ENCODE peak calls at places on chromosomes 6 and 20, in four cellular contexts. K, D, M and N are unnamed samples.

GRCh38 chr20:44115181-44115580 is 71.8 kb downstream of the JPH2 start:
- DNase-seq in M (no peak), D (no peak), K (no peak), N (no peak)

GRCh38 chr20:32440069-32440757 is 82.1 kb downstream of the ASXL1 start:
- DNase-seq in K (no peak), D (no peak), M (no peak), N (no peak)

GRCh38 chr6:132964101-132964867 is 149.9 kb downstream of the RPS12 start:
- DNase-seq in M (no peak), K (peak), D (no peak), N (no peak)

GRCh38 chr6:14074723-14075503 is 42.7 kb upstream of the CD83 start:
- DNase-seq in K (peak), M (no peak), D (no peak), N (peak)

GRCh38 chr6:52503853-52504777 is 72.7 kb downstream of the TRAM2 start:
- DNase-seq in D (peak), M (peak), K (peak), N (peak)

GRCh38 chr20:7375905-7376304 is 564.4 kb downstream of the HAO1 start:
- DNase-seq in M (no peak), D (peak), K (peak), N (no peak)

GRCh38 chr6:13407709-13408695 is 79.4 kb downstream of the GFOD1 start:
- DNase-seq in K (peak), D (no peak), M (no peak), N (peak)

GRCh38 chr6:24848461-24848860 is 49.7 kb upstream of the ARMH2 start:
- DNase-seq in K (no peak), D (no peak), M (no peak), N (no peak)

GRCh38 chr20:33169176-33169794 is 1.3 kb downstream of the BPIFA2 start:
- DNase-seq in M (no peak), K (no peak), D (no peak), N (peak)

GRCh38 chr6:157265630-157266029 is 57.7 kb downstream of the TMEM242 start:
- DNase-seq in D (no peak), K (no peak), M (no peak), N (no peak)

GRCh38 chr20:19423097-19423891 is 210.9 kb downstream of the SLC24A3 start:
- DNase-seq in D (no peak), M (no peak), K (no peak), N (no peak)

GRCh38 chr6:102015431-102015830 is 621.9 kb downstream of the GRIK2 start:
- DNase-seq in K (no peak), D (no peak), M (no peak), N (no peak)

GRCh38 chr20:14657231-14657630 is 319.8 kb upstream of the FLRT3 start:
- DNase-seq in D (no peak), K (no peak), M (no peak), N (no peak)

GRCh38 chr20:6007094-6007528 is 46.7 kb downstream of the LRRN4 start:
- DNase-seq in K (no peak), D (no peak), M (no peak), N (no peak)

GRCh38 chr6:20497200-20497820 is 36.9 kb upstream of the CDKAL1 start:
- DNase-seq in M (no peak), D (no peak), K (peak), N (no peak)

GRCh38 chr20:48405909-48406308 is 421.9 kb downstream of the PREX1 start:
- DNase-seq in D (no peak), M (no peak), K (no peak), N (no peak)

GRCh38 chr6:89368107-89368506 is 15.6 kb upstream of the UBE2J1 start:
- DNase-seq in M (peak), D (no peak), K (peak), N (peak)

GRCh38 chr20:32510120-32510600 is 75.0 kb downstream of the NOL4L start:
- DNase-seq in D (no peak), K (no peak), M (no peak), N (no peak)

GRCh38 chr20:35461620-35462019 is 6.2 kb downstream of the CEP250 start:
- DNase-seq in K (peak), M (no peak), D (no peak), N (no peak)

GRCh38 chr6:143677891-143678737 is at the start of gene PHACTR2:
- DNase-seq in D (peak), K (peak), M (peak), N (peak)

GRCh38 chr6:111517965-111518364 is 34.9 kb upstream of the REV3L start:
- DNase-seq in M (peak), D (no peak), K (no peak), N (no peak)

GRCh38 chr6:169282043-169282442 is 28.4 kb upstream of the THBS2 start:
- DNase-seq in D (no peak), M (no peak), K (no peak), N (no peak)

GRCh38 chr20:62238569-62239277 is 402 bp downstream of the OSBPL2 start:
- DNase-seq in D (no peak), K (no peak), M (no peak), N (peak)

GRCh38 chr6:7052441-7052936 is 55.3 kb upstream of the RREB1 start:
- DNase-seq in D (no peak), M (peak), K (peak), N (peak)

GRCh38 chr20:23637282-23638221 is at the start of gene CST3:
- DNase-seq in K (peak), M (peak), D (peak), N (peak)

GRCh38 chr20:34088871-34089479 is 23.1 kb downstream of the EIF2S2 start:
- DNase-seq in D (no peak), M (no peak), K (no peak), N (peak)

GRCh38 chr20:56458227-56458821 is 10.1 kb upstream of the RTF2 start:
- DNase-seq in K (no peak), D (no peak), M (no peak), N (no peak)

GRCh38 chr6:96975848-96976247 is 51.3 kb downstream of the KLHL32 start:
- DNase-seq in D (no peak), M (no peak), K (no peak), N (no peak)

GRCh38 chr6:22828179-22829062 is 259.1 kb downstream of the HDGFL1 start:
- DNase-seq in K (peak), D (peak), M (peak), N (peak)

GRCh38 chr20:11790047-11790446 is 127.6 kb upstream of the BTBD3 start:
- DNase-seq in D (no peak), M (no peak), K (no peak), N (no peak)

GRCh38 chr6:107811591-107812218 is 12.4 kb downstream of the SCML4 start:
- DNase-seq in K (peak), D (no peak), M (no peak), N (peak)

GRCh38 chr20:50788045-50788867 is 6.6 kb upstream of the BCAS4 start:
- DNase-seq in K (peak), D (peak), M (peak), N (peak)

GRCh38 chr20:50792708-50793574 is 1.9 kb upstream of the BCAS4 start:
- DNase-seq in M (no peak), K (no peak), D (no peak), N (peak)

GRCh38 chr20:50788868-50789125 is 6.1 kb upstream of the BCAS4 start:
- DNase-seq in K (no peak), M (no peak), D (no peak), N (no peak)

GRCh38 chr20:50789968-50790650 is 4.8 kb upstream of the BCAS4 start:
- DNase-seq in D (no peak), K (no peak), M (no peak), N (no peak)

DNA sequence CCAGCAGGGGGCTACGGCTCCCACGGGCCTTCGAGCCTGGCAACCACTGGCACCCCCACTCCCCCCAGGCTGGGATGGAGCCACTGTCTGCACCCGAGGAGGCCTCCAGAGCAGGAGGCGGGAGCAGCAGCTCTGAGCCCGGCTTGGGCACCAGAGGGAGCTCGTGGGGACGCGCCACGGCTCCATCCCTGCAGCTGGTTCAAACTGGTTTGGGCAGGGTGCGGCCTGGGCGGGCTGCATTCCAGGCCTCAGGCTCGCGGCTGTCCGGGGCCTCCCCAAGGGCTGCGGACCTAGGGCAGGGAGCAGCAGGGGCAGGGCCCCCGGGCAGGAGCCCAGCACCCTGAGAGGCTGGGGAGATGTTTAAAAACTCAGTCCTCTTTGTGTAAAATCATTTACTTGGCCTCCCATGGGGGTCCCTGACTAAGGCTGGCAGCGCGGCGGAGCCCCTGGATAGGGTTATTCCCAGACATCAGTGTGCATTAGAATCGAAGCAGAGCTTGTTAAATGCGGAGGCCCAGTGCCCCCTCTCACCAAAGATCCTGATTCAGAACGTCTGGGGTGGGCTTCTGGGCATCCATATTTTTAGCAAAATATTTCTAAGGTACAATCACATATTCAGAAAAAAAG is 4.1 kb upstream of the BCAS4 start:
- DNase-seq in K (peak), M (peak), D (peak), N (peak)
- TF ChIP-seq CTCF in K (peak), M (peak), D (peak), N (peak)

GRCh38 chr6:39226606-39227300 is 2.5 kb downstream of the KCNK5 start:
- DNase-seq in M (no peak), K (no peak), D (no peak), N (no peak)

GRCh38 chr6:39228111-39228971 is 934 bp downstream of the KCNK5 start:
- DNase-seq in K (no peak), D (no peak), M (no peak), N (no peak)

GRCh38 chr6:39231386-39231785 is 2.1 kb upstream of the KCNK5 start:
- DNase-seq in D (no peak), M (no peak), K (no peak), N (no peak)

GRCh38 chr6:39227476-39227875 is 1.8 kb downstream of the KCNK5 start:
- DNase-seq in K (no peak), D (no peak), M (no peak), N (no peak)

DNA sequence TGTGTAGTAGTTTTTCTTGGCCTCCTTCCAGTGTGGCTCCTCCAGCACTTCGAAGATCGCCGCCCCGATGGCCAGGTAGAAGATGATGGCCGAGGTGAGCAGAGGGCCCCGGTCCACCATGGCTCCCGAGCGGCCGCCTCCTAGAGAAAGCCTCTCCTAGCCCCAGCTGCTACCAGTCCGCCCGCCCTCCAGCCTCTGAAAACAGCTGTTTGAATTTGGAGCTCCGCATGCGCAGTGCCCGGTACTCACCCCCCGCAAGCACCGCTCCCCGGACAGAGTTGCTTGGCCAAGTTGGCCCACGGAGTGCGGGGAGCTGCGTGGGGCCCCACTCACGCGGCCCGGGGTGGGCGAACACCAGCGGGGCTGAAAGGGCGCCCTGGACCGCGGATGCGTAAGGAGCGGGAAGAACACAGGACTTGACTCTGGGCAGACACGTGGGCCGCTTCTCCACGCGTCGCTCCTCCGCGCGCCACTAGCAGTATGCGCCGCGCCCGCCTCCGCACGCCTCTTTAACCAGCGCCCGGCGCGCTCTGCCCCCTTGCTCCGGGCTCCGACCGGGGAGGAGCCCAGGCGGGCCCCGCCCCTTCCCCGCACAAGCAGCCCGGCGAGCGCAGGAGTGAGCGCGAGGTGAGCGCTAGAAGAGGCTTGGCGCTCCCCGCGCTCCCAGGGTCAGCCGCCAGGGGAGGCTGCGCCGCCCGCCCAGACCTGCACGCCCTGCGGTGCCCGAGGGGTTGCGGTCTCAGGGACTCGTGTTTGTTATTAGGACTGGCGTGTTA is at the start of gene KCNK5:
- DNase-seq in K (peak), M (no peak), D (peak), N (peak)
- TF ChIP-seq POLR2A in K (no peak), M (no peak), D (peak), N (no peak)

DNA sequence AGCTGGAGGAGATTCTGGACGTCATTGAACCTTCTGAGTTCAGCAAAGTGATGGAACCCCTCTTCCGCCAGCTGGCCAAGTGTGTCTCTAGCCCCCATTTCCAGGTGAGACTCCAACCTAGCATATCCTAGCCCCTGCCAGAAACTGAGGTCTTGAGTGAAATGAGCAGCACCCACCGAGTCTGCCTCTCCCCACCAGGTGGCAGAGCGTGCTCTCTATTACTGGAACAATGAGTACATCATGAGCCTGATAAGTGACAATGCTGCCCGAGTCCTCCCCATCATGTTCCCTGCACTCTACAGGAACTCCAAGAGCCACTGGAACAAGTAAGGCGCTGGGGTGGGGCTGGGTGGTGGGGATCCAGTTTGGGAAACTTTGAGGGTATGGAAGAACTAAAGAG is 4.6 kb downstream of the MEA1 start:
- DNase-seq in K (peak), M (no peak), D (no peak), N (peak)
- TF ChIP-seq CTCF in K (peak), M (no peak), D (no peak), N (peak)

GRCh38 chr6:68445926-68446325 is 189.2 kb upstream of the ADGRB3 start:
- DNase-seq in K (no peak), M (no peak), D (no peak), N (no peak)
- TF ChIP-seq POLR2A in K (no peak), M (no peak), D (no peak), N (no peak)

GRCh38 chr6:10434235-10434634 is 19.4 kb upstream of the TFAP2A start:
- DNase-seq in K (peak), D (no peak), M (no peak), N (no peak)
- TF ChIP-seq CTCF in K (no peak), D (no peak), M (no peak), N (no peak)

DNA sequence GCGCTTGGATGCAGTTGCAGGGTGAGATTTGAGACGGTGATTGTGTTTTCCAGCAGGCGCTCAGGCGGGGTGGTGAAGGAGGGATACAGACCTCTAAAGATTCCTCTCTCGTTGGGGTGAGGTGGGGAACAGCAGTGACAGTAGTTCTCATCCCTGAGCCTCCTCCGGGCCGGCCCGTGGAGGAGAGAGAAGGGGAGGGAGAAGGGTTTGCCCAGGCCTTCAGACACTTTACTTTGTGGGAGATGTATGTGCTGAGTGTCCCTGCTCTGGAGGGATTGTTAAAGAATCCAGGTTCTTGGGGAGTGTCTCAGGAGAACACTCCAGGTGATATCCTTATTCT is 41.0 kb downstream of the PSMB9 start:
- DNase-seq in K (no peak), M (no peak), D (no peak), N (no peak)
- TF ChIP-seq POLR2A in K (no peak), M (no peak), D (no peak), N (no peak)

GRCh38 chr6:149500085-149500484 is 15.3 kb upstream of the ZC3H12D start:
- DNase-seq in K (no peak), D (no peak), M (no peak), N (no peak)
- TF ChIP-seq CTCF in K (no peak), D (no peak), M (no peak), N (no peak)

DNA sequence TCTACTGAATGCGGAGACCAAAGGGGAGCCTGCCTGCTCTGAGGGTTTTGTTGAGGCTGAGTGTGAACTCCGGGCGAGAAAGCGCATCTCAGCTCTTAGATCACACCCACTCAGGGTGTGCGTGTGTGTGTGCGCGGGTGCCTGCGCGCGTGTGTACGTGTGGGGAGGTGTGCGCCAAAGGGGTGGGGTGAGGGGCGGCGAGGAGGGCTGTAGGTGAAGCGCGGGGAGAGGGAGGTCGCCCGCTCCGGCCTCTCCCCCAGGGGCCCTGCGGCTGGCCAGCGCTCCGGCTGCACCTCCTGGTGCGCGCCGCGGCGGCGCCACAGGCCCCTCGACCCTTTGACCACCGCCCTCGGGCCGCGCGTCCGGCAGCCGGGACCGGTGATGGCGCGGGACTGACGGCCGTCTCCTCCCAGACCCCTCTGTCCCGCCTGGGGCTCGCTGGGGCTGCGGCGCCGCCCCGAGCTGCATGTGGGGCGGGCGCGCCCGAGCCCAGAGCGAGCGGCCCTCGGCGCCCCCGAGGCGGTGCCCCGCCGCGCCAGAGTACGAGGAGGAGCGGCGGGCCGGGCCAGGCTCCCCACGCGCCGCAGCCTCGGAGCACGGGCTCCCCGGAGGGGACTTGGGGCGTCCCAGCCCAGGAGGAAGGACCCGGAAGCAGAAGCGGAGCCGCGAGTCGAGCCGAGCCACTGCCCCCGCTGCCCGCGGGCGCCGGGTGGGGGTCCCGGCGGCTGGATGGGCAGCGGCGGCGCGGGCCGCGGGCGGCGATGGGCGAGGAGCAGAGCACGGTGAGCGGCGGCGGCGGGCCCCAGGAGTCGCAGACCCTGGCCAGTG is at the start of gene RNF217:
- DNase-seq in D (no peak), K (peak), M (peak), N (peak)
- TF ChIP-seq POLR2A in D (peak), K (peak), M (peak), N (no peak)

GRCh38 chr6:121354764-121355163 is 20.5 kb upstream of the TBC1D32 start:
- DNase-seq in K (no peak), D (no peak), M (no peak), N (peak)
- TF ChIP-seq CTCF in K (peak), D (peak), M (no peak), N (peak)

DNA sequence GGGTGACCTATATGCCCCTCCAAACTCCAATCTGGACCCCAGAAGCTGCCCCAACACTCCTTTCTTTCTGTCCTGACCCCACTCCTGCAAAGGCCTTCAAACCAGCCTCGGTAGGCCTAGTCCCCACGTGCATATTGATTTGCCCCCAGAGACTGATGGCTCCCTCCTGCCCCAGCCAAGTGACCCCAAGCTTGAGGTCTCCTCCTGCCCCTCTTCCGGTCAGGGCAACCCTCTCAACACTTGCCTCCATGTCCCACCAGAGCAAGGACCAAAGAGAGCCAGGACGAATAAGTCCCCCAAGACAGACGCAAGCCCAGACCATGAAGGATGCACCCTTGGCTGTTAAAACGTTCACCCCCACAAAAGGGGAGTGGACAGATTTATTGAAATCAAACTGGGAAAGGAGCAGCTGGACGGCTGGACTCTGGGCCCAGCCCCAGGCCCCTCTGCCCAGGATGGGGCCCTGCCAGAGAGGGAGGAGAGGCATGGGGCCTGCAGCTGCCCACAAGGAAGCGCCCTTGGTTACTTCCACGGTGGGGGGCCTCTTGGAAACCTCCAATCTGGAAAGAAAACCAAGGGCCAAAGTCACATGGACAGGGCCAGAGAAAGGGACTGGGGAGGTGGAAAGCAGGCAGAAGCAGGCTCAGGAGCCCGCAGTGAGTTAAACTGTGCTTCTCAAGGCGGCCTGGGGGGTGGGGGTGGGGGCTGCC is 2.4 kb upstream of the SPEF1 start:
- DNase-seq in M (no peak), D (no peak), K (no peak), N (no peak)
- TF ChIP-seq POLR2A in M (no peak), D (no peak), K (no peak), N (no peak)